ENCODE peak calls at places on chromosome 18, in four cellular contexts. N, D, S and I are unnamed samples.

GRCh38 chr18:44805176-44805575 is 124.5 kb downstream of the SETBP1 start:
- DNase-seq in N (no peak), D (no peak), S (no peak), I (no peak)

GRCh38 chr18:62717850-62718229 is 2.5 kb downstream of the PHLPP1 start:
- DNase-seq in N (no peak), D (no peak), S (no peak), I (no peak)

GRCh38 chr18:46502444-46502843 is 154.6 kb downstream of the LOXHD1 start:
- DNase-seq in N (no peak), D (no peak), S (no peak), I (no peak)

GRCh38 chr18:76398295-76398694 is 96.7 kb downstream of the ZNF516 start:
- DNase-seq in N (no peak), D (no peak), S (no peak), I (no peak)

GRCh38 chr18:615773-616172 is 19.0 kb downstream of the CLUL1 start:
- DNase-seq in N (no peak), D (no peak), S (no peak), I (no peak)

GRCh38 chr18:75107196-75107930 is 101.6 kb downstream of the PTGR3 start:
- DNase-seq in N (no peak), D (no peak), S (no peak), I (no peak)

GRCh38 chr18:35982404-35983114 is 10.1 kb downstream of the RMP24 start:
- DNase-seq in N (no peak), D (no peak), S (no peak), I (no peak)

GRCh38 chr18:68676913-68677312 is 38.0 kb downstream of the TMX3 start:
- DNase-seq in N (no peak), D (no peak), S (no peak), I (no peak)

GRCh38 chr18:77000527-77000926 is 132.1 kb downstream of the MBP start:
- DNase-seq in N (peak), D (peak), S (no peak), I (peak)

GRCh38 chr18:57002627-57003026 is 144.3 kb upstream of the BOD1L2 start:
- DNase-seq in N (no peak), D (no peak), S (peak), I (no peak)

GRCh38 chr18:78154444-78154843 is 825.2 kb upstream of the SALL3 start:
- DNase-seq in N (no peak), D (no peak), S (no peak), I (no peak)

GRCh38 chr18:26649193-26649543 is 100.8 kb upstream of the KCTD1 start:
- DNase-seq in N (no peak), D (no peak), S (no peak), I (no peak)

GRCh38 chr18:48990497-48991298 is 39.9 kb upstream of the SMAD7 start:
- DNase-seq in N (no peak), D (peak), S (no peak), I (no peak)

GRCh38 chr18:45275367-45276113 is 339.7 kb upstream of the SLC14A2 start:
- DNase-seq in N (no peak), D (no peak), S (peak), I (peak)

GRCh38 chr18:5538541-5538940 is 5.3 kb downstream of the EPB41L3 start:
- DNase-seq in N (no peak), D (no peak), S (no peak), I (no peak)

GRCh38 chr18:33751613-33752221 is 173.7 kb downstream of the ASXL3 start:
- DNase-seq in N (no peak), D (peak), S (peak), I (peak)

GRCh38 chr18:79982736-79983135 is 5.6 kb downstream of the TXNL4A start:
- DNase-seq in N (no peak), D (no peak), S (no peak), I (no peak)

GRCh38 chr18:48752478-48752877 is 198.3 kb downstream of the SMAD7 start:
- DNase-seq in N (no peak), D (no peak), S (no peak), I (no peak)

GRCh38 chr18:74249181-74249968 is 42.4 kb downstream of the CYB5A start:
- DNase-seq in N (no peak), D (no peak), S (no peak), I (no peak)